ENCODE peak calls at places on chromosomes 16 and 17, in nine cellular contexts. Q, S, Z, D, N, P, R, H and I are unnamed samples.

GRCh38 chr17:42122371-42123303 is at the start of gene HSPB9:
- DNase-seq in Z (no peak), R (no peak), D (no peak), H (no peak), Q (no peak), P (no peak), S (no peak), N (no peak), I (no peak)

GRCh38 chr17:74457820-74458166 is 8.6 kb upstream of the CD300A start:
- DNase-seq in D (no peak), S (no peak), R (no peak), P (no peak), Q (no peak), N (no peak), Z (no peak), H (no peak), I (no peak)

GRCh38 chr17:40538019-40538935 is 27.0 kb downstream of the CCR7 start:
- DNase-seq in D (no peak), Z (no peak), N (no peak), Q (no peak), R (no peak), S (no peak), P (no peak), H (no peak), I (no peak)

GRCh38 chr17:34658796-34659195 is 79.4 kb downstream of the TMEM132E start:
- DNase-seq in D (no peak), N (no peak), P (no peak), Z (no peak), Q (peak; percentile 85), R (no peak), S (no peak), H (no peak), I (no peak)

GRCh38 chr16:47866431-47866830 is 289.4 kb downstream of the ABCC12 start:
- DNase-seq in P (no peak), Q (no peak), S (no peak), H (no peak), Z (no peak), D (no peak), N (no peak), R (no peak), I (no peak)

GRCh38 chr17:41354538-41354937 is 3.9 kb upstream of the KRT33A start:
- DNase-seq in N (no peak), S (no peak), D (no peak), R (no peak), Q (no peak), P (no peak), Z (no peak), H (no peak), I (no peak)

GRCh38 chr16:86210403-86211193 is 299.7 kb upstream of the FOXF1 start:
- DNase-seq in D (no peak), Z (no peak), N (no peak), Q (no peak), R (no peak), S (no peak), H (no peak), P (no peak), I (no peak)

GRCh38 chr16:67902831-67903230 is 9.8 kb downstream of the PSKH1 start:
- DNase-seq in N (no peak), Z (no peak), S (no peak), P (no peak), D (no peak), H (no peak), R (no peak), Q (no peak), I (no peak)

GRCh38 chr16:67428146-67428731 is 2.7 kb upstream of the HSD11B2 start:
- DNase-seq in P (peak; percentile 86), D (peak; percentile 52), H (peak; percentile 15), N (peak; percentile 74), S (peak; percentile 26), Q (peak; percentile 78), R (peak; percentile 72), Z (peak; percentile 41), I (peak; percentile 80)

GRCh38 chr17:81706757-81707624 is 3.8 kb downstream of the MRPL12 start:
- DNase-seq in S (no peak), H (no peak), Q (no peak), R (no peak), D (no peak), P (no peak), N (no peak), Z (no peak), I (no peak)

GRCh38 chr16:15639061-15639568 is 3.8 kb downstream of the MARF1 start:
- DNase-seq in H (no peak), D (no peak), Q (no peak), R (no peak), N (peak; percentile 46), Z (no peak), S (no peak), P (no peak), I (no peak)

GRCh38 chr17:50766222-50767023 is 895 bp downstream of the ANKRD40CL start:
- DNase-seq in H (no peak), Z (no peak), D (no peak), R (no peak), S (no peak), N (no peak), Q (no peak), P (no peak), I (no peak)

GRCh38 chr17:21289902-21290571 is 5.5 kb downstream of the MAP2K3 start:
- DNase-seq in D (no peak), P (no peak), R (no peak), S (no peak), N (no peak), Z (no peak), Q (peak; percentile 51), H (no peak), I (no peak)

GRCh38 chr17:74126179-74126900 is 77.1 kb upstream of the RPL38 start:
- DNase-seq in N (no peak), H (no peak), P (no peak), Q (no peak), D (no peak), S (no peak), R (no peak), Z (no peak), I (no peak)

GRCh38 chr17:81512984-81513668 is 527 bp upstream of the ACTG1 start:
- DNase-seq in S (no peak), N (peak; percentile 76), Q (peak; percentile 73), P (peak; percentile 76), H (no peak), Z (peak; percentile 57), R (no peak), D (no peak), I (no peak)

GRCh38 chr16:16105646-16106045 is 117.6 kb downstream of the ABCC6 start:
- DNase-seq in S (no peak), H (no peak), Q (no peak), Z (no peak), P (no peak), R (no peak), D (no peak), N (no peak), I (no peak)

GRCh38 chr17:62821213-62822079 is 13.3 kb upstream of the MARCHF10 start:
- DNase-seq in H (no peak), P (no peak), R (no peak), Z (no peak), Q (no peak), S (no peak), D (no peak), N (no peak), I (no peak)

GRCh38 chr16:81366316-81366932 is 51.7 kb downstream of the GAN start:
- DNase-seq in N (no peak), D (peak; percentile 8), R (peak; percentile 22), Q (peak; percentile 48), Z (no peak), H (no peak), S (no peak), P (peak; percentile 40), I (no peak)

GRCh38 chr17:81188491-81188840 is 22.4 kb upstream of the AATK start:
- DNase-seq in P (no peak), D (no peak), H (no peak), S (no peak), R (no peak), Z (no peak), N (no peak), Q (no peak), I (no peak)

GRCh38 chr17:17696871-17697633 is 15.8 kb downstream of the RAI1 start:
- DNase-seq in S (no peak), D (no peak), N (no peak), P (no peak), Q (no peak), H (no peak), Z (no peak), R (no peak), I (no peak)

GRCh38 chr16:10121496-10121895 is 60.7 kb downstream of the GRIN2A start:
- DNase-seq in D (no peak), R (no peak), H (no peak), P (no peak), Z (no peak), S (no peak), Q (no peak), N (no peak), I (no peak)

GRCh38 chr16:17159616-17160015 is 311.1 kb downstream of the XYLT1 start:
- DNase-seq in D (no peak), N (no peak), P (no peak), S (no peak), Z (no peak), Q (no peak), R (no peak), H (no peak), I (no peak)

GRCh38 chr17:19013226-19013625 is 8.7 kb upstream of the FAM83G start:
- DNase-seq in N (no peak), H (no peak), D (no peak), Q (no peak), S (no peak), P (no peak), R (no peak), Z (no peak), I (no peak)

GRCh38 chr17:47663997-47664941 is 14.6 kb downstream of the KPNB1 start:
- DNase-seq in S (peak; percentile 6), Z (peak; percentile 57), D (no peak), Q (peak; percentile 56), P (peak; percentile 76), R (no peak), N (peak; percentile 68), H (peak; percentile 37), I (no peak)

GRCh38 chr16:77238593-77238992 is 39.4 kb downstream of the SYCE1L start:
- DNase-seq in Z (no peak), Q (peak; percentile 32), S (no peak), D (no peak), H (no peak), R (no peak), N (no peak), P (no peak), I (no peak)

GRCh38 chr16:23949630-23950290 is 114.0 kb downstream of the PRKCB start:
- DNase-seq in R (no peak), P (no peak), D (peak; percentile 9), Z (peak; percentile 52), H (peak; percentile 67), Q (no peak), S (no peak), N (peak; percentile 62), I (peak; percentile 27)

GRCh38 chr17:19705771-19706770 is 10.3 kb downstream of the SLC47A2 start:
- DNase-seq in S (no peak), Z (no peak), D (no peak), Q (no peak), R (no peak), N (no peak), H (no peak), P (no peak), I (no peak)

GRCh38 chr17:34252138-34252889 is 2.8 kb upstream of the CCL2 start:
- DNase-seq in N (no peak), S (no peak), R (no peak), D (peak; percentile 18), P (peak; percentile 62), Z (no peak), H (no peak), Q (no peak), I (peak; percentile 8)

GRCh38 chr17:7004398-7005253 is 7.8 kb upstream of the RNASEK start:
- DNase-seq in D (peak; percentile 35), N (no peak), P (peak; percentile 84), R (peak; percentile 51), S (no peak), H (no peak), Z (no peak), Q (peak; percentile 52), I (peak; percentile 63)

GRCh38 chr16:85898521-85899442 is at the start of gene IRF8:
- DNase-seq in H (peak; percentile 22), N (peak; percentile 84), R (no peak), Q (no peak), D (peak; percentile 62), Z (peak; percentile 85), S (peak; percentile 16), P (no peak), I (peak; percentile 62)